ENCODE peak calls at places on chromosomes 16 and 17, in five cellular contexts. J is uterus, D is testis, B is HCT116, S is spleen. R is an unnamed sample.

GRCh38 chr17:82332669-82333278 is 792 bp downstream of the SECTM1 start:
- DNase-seq in S (peak), J (no peak), B (peak), D (peak), R (peak)

GRCh38 chr16:30473231-30474061 is 904 bp downstream of the ITGAL start:
- DNase-seq in B (no peak), S (peak), D (no peak), J (no peak), R (no peak)

GRCh38 chr16:50924759-50925545 is 183.1 kb downstream of the CYLD start:
- DNase-seq in S (no peak), J (no peak), D (no peak), B (no peak), R (no peak)

GRCh38 chr17:64505320-64506200 is 529 bp downstream of the DDX5 start:
- DNase-seq in D (peak), J (peak), S (peak), B (peak), R (peak)

GRCh38 chr16:64893386-64893785 is 228.5 kb downstream of the CDH11 start:
- DNase-seq in D (no peak), S (no peak), B (no peak), J (no peak), R (no peak)

GRCh38 chr16:58379736-58380135 is 12.5 kb upstream of the GINS3 start:
- DNase-seq in D (no peak), J (no peak), S (no peak), B (no peak), R (no peak)

GRCh38 chr16:30748634-30749445 is 615 bp downstream of the PHKG2 start:
- DNase-seq in B (no peak), S (peak), D (no peak), J (peak), R (no peak)

GRCh38 chr16:19488213-19488640 is 33.7 kb downstream of the GDE1 start:
- DNase-seq in B (no peak), S (no peak), D (no peak), J (no peak), R (no peak)

GRCh38 chr17:63601439-63602371 is 1.0 kb downstream of the TACO1 start:
- DNase-seq in S (no peak), D (no peak), B (no peak), J (no peak), R (no peak)

GRCh38 chr16:75322706-75323105 is 71.3 kb upstream of the BCAR1 start:
- DNase-seq in B (no peak), D (no peak), S (no peak), J (no peak), R (no peak)

GRCh38 chr17:74116087-74116717 is 87.3 kb upstream of the RPL38 start:
- DNase-seq in B (no peak), J (no peak), D (no peak), S (peak), R (no peak)

GRCh38 chr16:88633684-88634140 is 4.7 kb upstream of the IL17C start:
- DNase-seq in J (no peak), B (no peak), D (peak), S (peak), R (no peak)

GRCh38 chr16:11363927-11364258 is 18.6 kb downstream of the RMI2 start:
- DNase-seq in S (peak), D (no peak), B (no peak), J (no peak), R (no peak)
- TF ChIP-seq POLR2A in S (no peak), D (no peak), B (no peak), J (no peak), R (no peak)

GRCh38 chr17:27846042-27846655 is 45.8 kb upstream of the NOS2 start:
- DNase-seq in D (peak), S (no peak), J (no peak), B (no peak), R (no peak)
- H3K4me3 ChIP-seq in D (peak), S (no peak), J (no peak), B (no peak), R (no peak)

DNA sequence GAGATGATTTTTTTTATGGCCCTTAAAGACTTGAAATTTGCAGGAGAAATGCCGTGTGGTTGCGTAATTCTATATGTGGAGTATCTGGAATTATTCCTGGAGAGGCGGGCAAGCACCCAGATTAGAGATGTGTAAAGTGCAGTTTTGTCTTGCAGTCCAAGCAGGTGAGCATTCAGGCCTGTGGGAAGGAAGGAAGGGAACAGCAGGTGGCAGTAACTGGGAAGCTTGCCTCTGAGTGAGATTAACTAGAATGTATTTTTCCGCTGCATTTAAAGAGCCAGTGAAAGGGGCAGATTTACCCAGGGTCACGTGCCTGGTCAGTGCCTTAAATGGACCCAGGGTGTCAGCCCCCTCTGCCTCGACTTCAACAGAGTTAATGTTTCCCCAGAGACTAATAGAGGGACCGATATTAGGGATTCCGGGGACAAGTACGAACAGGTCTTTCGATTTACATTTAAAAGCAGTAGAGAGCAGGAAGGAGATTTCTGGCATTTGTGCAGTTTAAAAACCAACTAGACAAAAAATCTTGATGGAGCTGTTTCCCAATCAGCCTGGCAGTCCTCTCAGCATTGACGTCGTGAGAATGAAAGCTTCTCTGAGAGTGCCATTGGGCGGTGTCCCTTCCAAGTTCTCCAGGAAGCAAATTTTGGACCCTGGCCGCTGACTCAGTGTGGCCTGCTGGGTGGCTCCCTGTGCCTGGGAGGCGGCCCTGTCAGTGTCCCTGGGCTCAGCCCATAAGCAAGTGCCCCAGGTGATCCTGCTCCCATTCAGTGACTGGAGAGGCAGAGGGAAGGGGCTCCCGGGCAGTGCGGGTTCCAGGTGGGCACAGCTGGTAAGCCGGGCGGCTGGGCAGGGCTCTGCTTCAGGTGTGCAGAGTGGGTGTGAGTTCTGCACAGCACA is 38.2 kb downstream of the KSR1 start:
- DNase-seq in B (peak), D (no peak), J (peak), S (no peak), R (no peak)
- TF ChIP-seq POLR2A in B (no peak), D (no peak), J (no peak), S (no peak), R (no peak)

DNA sequence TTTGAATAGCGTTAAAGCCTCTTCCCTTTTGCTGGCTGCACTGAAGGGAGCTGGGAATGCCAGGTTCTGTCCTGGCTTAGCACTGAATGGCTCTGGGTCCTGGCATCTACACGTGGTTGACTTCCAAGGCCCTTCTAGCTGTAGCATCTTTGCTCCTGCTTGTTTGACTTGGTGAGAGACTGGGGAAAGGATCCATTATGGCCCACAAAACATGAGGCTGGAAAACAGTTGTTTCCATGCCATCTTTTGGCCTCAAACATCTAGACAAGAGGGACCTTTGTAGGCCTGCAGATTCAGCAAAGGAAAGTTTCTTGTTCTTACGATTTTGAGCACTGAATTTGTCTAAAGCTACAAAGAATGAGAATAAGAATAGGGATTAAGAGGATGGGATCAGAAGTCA is 32.5 kb downstream of the EPN2 start:
- DNase-seq in S (peak), J (no peak), B (no peak), D (no peak), R (no peak)
- H3K4me3 ChIP-seq in S (no peak), J (no peak), B (no peak), D (no peak), R (no peak)

R was measured in ovary.